ENCODE peak calls at places on chromosomes 4 and X, in four cellular contexts. K, F, G and E are unnamed samples. For H3K27me3, the result is how much of the 10 kb centered on the place peaks cover.

GRCh38 chr4:89486042-89486441 is 178.4 kb upstream of the GPRIN3 start:
- DNase-seq in K (peak), F (no peak), G (no peak), E (peak)

GRCh38 chr4:52588097-52588496 is 71.0 kb downstream of the USP46 start:
- DNase-seq in K (peak), F (no peak), G (no peak), E (peak)

GRCh38 chrX:499870-500364 is 113.2 kb upstream of the PPP2R3B start:
- DNase-seq in K (no peak), F (peak), G (no peak), E (no peak)

GRCh38 chr4:7416745-7417432 is 17.8 kb downstream of the PSAPL1 start:
- DNase-seq in K (no peak), F (peak), G (no peak), E (no peak)

GRCh38 chr4:169272265-169272886 is 1.6 kb upstream of the SH3RF1 start:
- DNase-seq in K (peak), F (no peak), G (no peak), E (peak)

GRCh38 chr4:82287720-82288119 is 86.1 kb downstream of the HNRNPD start:
- DNase-seq in K (peak), F (no peak), G (no peak), E (no peak)

GRCh38 chrX:47172549-47172948 is 21.1 kb upstream of the UBA1 start:
- DNase-seq in K (no peak), F (peak), G (no peak), E (no peak)

GRCh38 chr4:41214158-41215146 is at the start of gene APBB2:
- DNase-seq in K (peak), F (peak), G (peak), E (peak)

GRCh38 chrX:128616933-128617332 is 564.7 kb upstream of the ACTRT1 start:
- DNase-seq in K (peak), F (no peak), G (no peak), E (no peak)

GRCh38 chrX:49910344-49910743 is 12.1 kb upstream of the CLCN5 start:
- DNase-seq in K (no peak), F (no peak), G (no peak), E (no peak)

GRCh38 chr4:167119392-167119791 is 114.9 kb downstream of the SPOCK3 start:
- DNase-seq in K (no peak), F (no peak), G (no peak), E (no peak)

GRCh38 chr4:149176019-149176418 is 639.6 kb downstream of the IQCM start:
- DNase-seq in K (peak), F (peak), G (no peak), E (no peak)

GRCh38 chrX:55919367-55920221 is 202.0 kb downstream of the RRAGB start:
- DNase-seq in K (peak), F (no peak), G (no peak), E (no peak)

GRCh38 chr4:86894465-86894864 is 2.2 kb upstream of the C4orf36 start:
- DNase-seq in K (peak), F (no peak), G (no peak), E (peak)

GRCh38 chr4:176383273-176384077 is 63.7 kb downstream of the SPCS3 start:
- DNase-seq in K (peak), F (no peak), G (no peak), E (peak)

GRCh38 chrX:11117751-11118150 is 6.6 kb downstream of the HCCS start:
- DNase-seq in K (no peak), F (no peak), G (no peak), E (peak)
- H3K27me3 ChIP-seq in K (under half), F (under half), G (under half), E (under half)

DNA sequence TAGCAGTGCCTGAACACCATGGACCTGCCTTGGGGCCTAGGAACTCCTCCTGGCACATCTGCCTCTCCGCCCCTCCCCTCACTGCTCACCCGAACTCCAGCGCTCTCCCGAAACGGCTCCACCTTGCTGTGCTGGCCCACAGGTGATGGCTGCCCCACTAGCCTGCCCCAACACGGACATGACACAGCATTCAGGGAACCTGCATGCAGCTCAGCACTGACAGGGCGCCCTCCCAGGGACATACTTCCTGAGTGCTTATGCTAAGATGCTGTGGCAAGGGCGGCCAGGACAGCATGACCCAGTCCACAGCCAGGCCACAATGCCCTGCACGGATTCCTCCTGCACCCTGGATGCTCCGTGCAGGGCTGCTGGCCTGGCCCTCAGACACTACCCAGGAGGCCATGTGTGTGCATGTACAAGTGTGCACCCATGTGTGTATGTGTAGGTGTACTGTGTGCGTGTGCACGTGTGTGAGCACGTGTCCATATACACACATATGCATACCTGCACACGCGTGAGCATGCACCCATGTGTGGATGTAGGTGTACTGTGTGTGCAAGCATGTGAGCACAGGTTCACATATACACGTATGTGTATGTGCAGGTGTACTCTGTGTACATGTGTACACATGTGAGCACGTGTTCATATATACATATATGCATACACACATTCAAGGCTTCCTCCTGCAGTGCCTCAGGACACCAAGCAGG is 6.0 kb downstream of the TMEM271 start:
- DNase-seq in K (no peak), F (no peak), G (no peak), E (no peak)
- H3K27me3 ChIP-seq in K (under half), F (under half), G (under half), E (under half)

GRCh38 chr4:1006856-1007255 is 4.6 kb upstream of the FGFRL1 start:
- DNase-seq in K (no peak), F (no peak), G (no peak), E (no peak)
- H3K27me3 ChIP-seq in K (under half), F (half or more), G (under half), E (under half)

GRCh38 chrX:88655460-88655859 is 91.6 kb upstream of the CPXCR1 start:
- DNase-seq in K (no peak), F (no peak), G (no peak), E (no peak)
- H3K27me3 ChIP-seq in K (under half), F (under half), G (under half), E (under half)

GRCh38 chr4:4848540-4848939 is 10.9 kb upstream of the MSX1 start:
- DNase-seq in K (no peak), F (peak), G (no peak), E (no peak)
- H3K27me3 ChIP-seq in K (under half), F (half or more), G (under half), E (under half)

GRCh38 chrX:140709421-140709846 is at the start of gene LINC00632:
- DNase-seq in K (no peak), F (no peak), G (no peak), E (no peak)
- H3K27me3 ChIP-seq in K (under half), F (under half), G (under half), E (under half)

GRCh38 chrX:11579856-11580595 is 85.7 kb downstream of the ARHGAP6 start:
- DNase-seq in K (peak), F (no peak), G (no peak), E (no peak)
- H3K27me3 ChIP-seq in K (under half), F (under half), G (under half), E (under half)

GRCh38 chr4:157221426-157221894 is 932 bp downstream of the GRIA2 start:
- DNase-seq in K (no peak), F (no peak), G (no peak), E (no peak)
- H3K27me3 ChIP-seq in K (under half), F (under half), G (under half), E (half or more)

GRCh38 chrX:120366794-120367193 is 4.9 kb downstream of the ATP1B4 start:
- DNase-seq in K (no peak), F (no peak), G (no peak), E (no peak)
- H3K27me3 ChIP-seq in K (under half), F (under half), G (under half), E (under half)